ENCODE peak calls at places on chromosomes 6 and 20, in nine cellular contexts. N is lung; J is adrenal gland; R is MM.1S; B is CD4-positive, alpha-beta memory T cell; P is Panc1; V is uterus; O is tibial nerve; W is endothelial cell of umbilical vein. C is an unnamed sample. For H3K4me1, the result is how much of the 10 kb centered on the place peaks cover.

GRCh38 chr6:75752365-75752764 is 3.3 kb downstream of the MYO6 start:
- DNase-seq in N (no peak), J (no peak), R (peak), B (no peak), P (no peak), V (no peak), O (no peak), W (peak), C (peak)

GRCh38 chr20:37758332-37758731 is 64.5 kb downstream of the CTNNBL1 start:
- DNase-seq in N (no peak), J (no peak), R (no peak), B (no peak), P (no peak), V (no peak), O (no peak), W (no peak), C (peak)

GRCh38 chr6:157879873-157880254 is 56.8 kb downstream of the SNX9 start:
- DNase-seq in N (peak), J (no peak), R (peak), B (no peak), P (no peak), V (no peak), O (no peak), W (no peak), C (no peak)

GRCh38 chr6:79687759-79688158 is 56.6 kb downstream of the SH3BGRL2 start:
- DNase-seq in N (no peak), J (no peak), R (no peak), B (no peak), P (no peak), V (no peak), O (no peak), W (no peak), C (peak)

GRCh38 chr20:63173552-63174191 is 42.3 kb downstream of the YTHDF1 start:
- DNase-seq in N (no peak), J (no peak), R (no peak), B (no peak), P (no peak), V (no peak), O (no peak), W (no peak), C (no peak)

GRCh38 chr6:118668761-118669411 is 17.5 kb upstream of the CEP85L start:
- DNase-seq in N (no peak), J (no peak), R (no peak), B (no peak), P (no peak), V (no peak), O (no peak), W (peak), C (no peak)

GRCh38 chr20:21968486-21968885 is 263.0 kb downstream of the PAX1 start:
- DNase-seq in N (no peak), J (no peak), R (no peak), B (no peak), P (no peak), V (no peak), O (no peak), W (no peak), C (no peak)

GRCh38 chr6:157822221-157823000 is 635 bp upstream of the SNX9 start:
- DNase-seq in N (no peak), J (peak), R (no peak), B (no peak), P (no peak), V (peak), O (no peak), W (peak), C (no peak)

GRCh38 chr6:125947581-125947980 is 9.0 kb upstream of the HINT3 start:
- DNase-seq in N (peak), J (no peak), R (no peak), B (no peak), P (no peak), V (peak), O (no peak), W (peak), C (peak)

GRCh38 chr20:35226126-35226774 is at the start of gene MMP24:
- DNase-seq in N (no peak), J (no peak), R (no peak), B (no peak), P (no peak), V (no peak), O (no peak), W (no peak), C (no peak)

GRCh38 chr6:136592930-136593673 is 42.9 kb upstream of the MAP7 start:
- DNase-seq in N (no peak), J (no peak), R (no peak), B (no peak), P (no peak), V (no peak), O (no peak), W (peak), C (no peak)

GRCh38 chr6:146791930-146792329 is 193.2 kb downstream of the ADGB start:
- DNase-seq in N (no peak), J (no peak), R (no peak), B (no peak), P (no peak), V (no peak), O (no peak), W (no peak), C (no peak)

GRCh38 chr6:169891846-169892245 is 140.4 kb downstream of the ERMARD start:
- DNase-seq in N (no peak), J (no peak), R (no peak), B (no peak), P (no peak), V (no peak), O (no peak), W (no peak), C (no peak)

GRCh38 chr6:109055771-109056235 is 38.8 kb downstream of the SESN1 start:
- DNase-seq in N (no peak), J (no peak), R (no peak), B (no peak), P (no peak), V (no peak), O (no peak), W (no peak), C (no peak)

GRCh38 chr20:25297141-25297905 is 49.4 kb downstream of the PYGB start:
- DNase-seq in N (no peak), J (no peak), R (peak), B (peak), P (no peak), V (no peak), O (no peak), W (no peak), C (no peak)

GRCh38 chr6:3061501-3061941 is 6.8 kb upstream of the RIPK1 start:
- DNase-seq in N (no peak), J (no peak), R (no peak), B (no peak), P (no peak), V (no peak), O (no peak), W (no peak), C (no peak)

GRCh38 chr6:156807795-156808194 is 30.6 kb downstream of the ARID1B start:
- DNase-seq in N (no peak), J (no peak), R (no peak), B (no peak), P (no peak), V (no peak), O (no peak), W (peak), C (no peak)

GRCh38 chr6:155171747-155172191 is 92.0 kb upstream of the CLDN20 start:
- DNase-seq in N (no peak), J (no peak), R (no peak), B (peak), P (no peak), V (no peak), O (no peak), W (peak), C (peak)

GRCh38 chr20:49856904-49857303 is 44.3 kb downstream of the SLC9A8 start:
- DNase-seq in N (no peak), J (no peak), R (no peak), B (no peak), P (no peak), V (no peak), O (no peak), W (no peak), C (no peak)

GRCh38 chr6:143336446-143337152 is 113.9 kb downstream of the ADAT2 start:
- DNase-seq in N (no peak), J (no peak), R (no peak), B (no peak), P (no peak), V (no peak), O (no peak), W (no peak), C (no peak)

GRCh38 chr20:60063739-60064138 is 105.5 kb downstream of the CDH26 start:
- DNase-seq in N (no peak), J (no peak), R (no peak), B (no peak), P (no peak), V (no peak), O (no peak), W (no peak), C (no peak)

GRCh38 chr6:108492131-108492766 is 68.5 kb upstream of the FOXO3 start:
- DNase-seq in N (no peak), J (peak), R (peak), B (no peak), P (peak), V (no peak), O (peak), W (peak), C (peak)

GRCh38 chr6:56875961-56876360 is 78.9 kb upstream of the BEND6 start:
- DNase-seq in N (no peak), J (no peak), R (no peak), B (no peak), P (no peak), V (no peak), O (no peak), W (no peak), C (peak)

GRCh38 chr20:22106308-22106938 is 401.0 kb downstream of the PAX1 start:
- DNase-seq in N (no peak), J (no peak), R (peak), B (no peak), P (peak), V (peak), O (peak), W (no peak), C (peak)

GRCh38 chr6:25050356-25050755 is 114.6 kb upstream of the RIPOR2 start:
- DNase-seq in N (no peak), J (no peak), R (no peak), B (peak), P (no peak), V (peak), O (no peak), W (peak), C (peak)

GRCh38 chr6:5598123-5598522 is 336.8 kb downstream of the FARS2 start:
- DNase-seq in N (no peak), J (no peak), R (no peak), B (no peak), P (no peak), V (no peak), O (no peak), W (no peak), C (no peak)

GRCh38 chr6:109322825-109323580 is 59.3 kb downstream of the CD164 start:
- DNase-seq in N (peak), J (peak), R (no peak), B (no peak), P (no peak), V (no peak), O (peak), W (no peak), C (no peak)

GRCh38 chr6:132520953-132521352 is 8.0 kb upstream of the STX7 start:
- DNase-seq in N (no peak), J (no peak), R (no peak), B (no peak), P (no peak), V (no peak), O (no peak), W (no peak), C (no peak)

DNA sequence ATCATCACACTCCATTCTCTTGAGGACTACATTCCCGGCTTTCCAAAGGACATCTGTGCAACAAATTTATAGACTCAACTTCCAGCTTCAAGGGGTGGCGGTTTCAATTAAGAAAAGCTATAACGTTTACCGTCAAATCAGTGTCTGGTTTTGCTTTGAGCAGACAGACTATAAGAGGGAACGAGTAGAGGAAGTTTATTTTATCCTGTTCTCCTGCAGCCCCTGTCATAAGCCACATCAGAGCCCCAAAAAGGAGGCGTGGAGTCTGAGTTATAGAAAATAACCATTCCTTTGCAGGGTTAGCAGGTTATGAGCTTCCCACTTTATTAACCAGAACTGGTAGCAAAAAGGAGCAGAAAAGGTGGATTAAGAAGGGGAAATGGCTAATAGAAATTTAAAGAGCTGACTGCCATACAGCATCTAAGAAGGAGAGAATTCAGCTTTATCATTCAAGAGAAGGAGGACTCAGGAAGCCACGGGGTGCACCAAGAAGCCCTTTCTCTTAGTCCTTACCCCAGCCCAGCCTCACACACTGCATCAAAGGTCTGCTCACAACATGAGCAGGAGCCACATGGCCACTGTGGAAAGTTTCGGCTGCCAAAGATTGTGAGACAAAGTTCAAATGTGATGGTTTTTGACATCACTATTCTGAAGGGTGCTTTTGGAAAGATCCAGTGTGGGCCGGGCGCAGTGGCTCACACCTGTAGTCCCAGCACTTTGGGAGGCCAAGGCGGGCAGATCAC is 13.0 kb upstream of the UQCC2 start:
- DNase-seq in N (no peak), J (no peak), R (no peak), B (no peak), P (no peak), V (no peak), O (no peak), W (no peak), C (no peak)
- H3K4me3 ChIP-seq in N (no peak), J (no peak), R (no peak), B (no peak), P (no peak), V (no peak), O (no peak), W (no peak), C (no peak)

GRCh38 chr6:53238311-53238710 is 89.7 kb upstream of the GCM1 start:
- DNase-seq in N (no peak), J (no peak), R (no peak), B (no peak), P (no peak), V (no peak), O (no peak), W (no peak), C (no peak)
- H3K4me1 ChIP-seq in N (under half), J (under half), R (under half), B (under half), P (under half), V (under half), O (under half), W (under half), C (under half)

GRCh38 chr6:6688283-6688682 is 99.8 kb downstream of the LY86 start:
- DNase-seq in N (no peak), J (no peak), R (peak), B (no peak), P (no peak), V (no peak), O (no peak), W (peak), C (no peak)

GRCh38 chr6:6690144-6690483 is 101.6 kb downstream of the LY86 start:
- DNase-seq in N (no peak), J (no peak), R (no peak), B (no peak), P (no peak), V (peak), O (no peak), W (no peak), C (no peak)

GRCh38 chr6:6688951-6689350 is 100.4 kb downstream of the LY86 start:
- DNase-seq in N (no peak), J (no peak), R (no peak), B (no peak), P (no peak), V (no peak), O (no peak), W (peak), C (no peak)

GRCh38 chr6:6686748-6687601 is 98.5 kb downstream of the LY86 start:
- DNase-seq in N (peak), J (peak), R (peak), B (no peak), P (no peak), V (peak), O (no peak), W (peak), C (peak)

GRCh38 chr6:6689413-6690143 is 101.1 kb downstream of the LY86 start:
- DNase-seq in N (no peak), J (no peak), R (no peak), B (no peak), P (no peak), V (peak), O (no peak), W (peak), C (no peak)
- H3K27ac ChIP-seq in N (peak), J (peak), R (no peak), B (no peak), P (no peak), V (peak), O (peak), W (peak), C (no peak)

DNA sequence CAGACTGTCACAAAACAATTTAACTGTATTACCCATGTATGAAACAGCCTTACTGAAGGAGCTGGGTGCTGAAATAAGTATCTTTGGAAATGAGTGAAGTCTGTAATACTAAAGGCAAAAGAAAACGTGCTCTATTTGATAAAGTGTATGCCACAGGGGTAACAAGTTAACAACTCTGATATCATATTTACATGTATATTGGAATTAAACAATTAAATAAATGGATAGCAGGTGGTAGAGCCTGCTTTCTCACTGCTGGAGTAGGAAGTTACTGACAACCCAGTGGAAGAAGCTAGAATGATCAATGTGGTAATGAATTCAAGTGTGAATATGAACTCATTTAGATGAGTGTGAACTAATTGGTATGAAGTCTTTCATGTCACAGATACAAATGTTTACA is 186.7 kb downstream of the LMBRD1 start:
- DNase-seq in N (no peak), J (no peak), R (no peak), B (no peak), P (no peak), V (no peak), O (no peak), W (no peak), C (no peak)
- H3K4me3 ChIP-seq in N (no peak), J (no peak), R (no peak), B (no peak), P (no peak), V (no peak), O (no peak), W (no peak), C (no peak)

GRCh38 chr6:137832110-137832509 is 34.9 kb upstream of the TNFAIP3 start:
- DNase-seq in N (no peak), J (no peak), R (no peak), B (no peak), P (no peak), V (no peak), O (no peak), W (no peak), C (no peak)
- H3K4me1 ChIP-seq in N (under half), J (under half), R (under half), B (under half), P (under half), V (under half), O (under half), W (under half), C (under half)

DNA sequence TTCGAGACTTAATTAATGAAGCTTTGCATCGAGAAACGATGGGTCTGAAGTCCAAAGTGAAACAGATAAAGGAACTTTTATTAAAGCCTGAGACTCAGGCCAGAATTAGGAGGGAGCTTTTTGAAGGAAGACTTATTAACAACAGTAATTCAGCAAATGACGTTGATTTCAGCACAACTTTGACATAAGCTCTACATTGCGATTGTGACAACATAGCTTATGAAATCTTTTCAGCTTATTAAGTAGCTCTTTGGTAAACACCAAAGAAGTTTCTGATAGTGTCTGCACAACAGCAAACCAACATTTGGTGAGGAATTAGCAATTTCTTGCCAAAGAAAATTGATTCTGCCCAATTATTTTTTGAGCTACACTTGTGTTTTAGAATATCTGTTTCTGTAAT is 147.2 kb downstream of the AKAP7 start:
- DNase-seq in N (no peak), J (no peak), R (no peak), B (no peak), P (no peak), V (no peak), O (no peak), W (no peak), C (peak)
- H3K27ac ChIP-seq in N (no peak), J (no peak), R (no peak), B (no peak), P (no peak), V (no peak), O (no peak), W (no peak), C (no peak)